ENCODE peak calls at places on chromosomes 4 and X, in nine cellular contexts. L, W, V, Q, C, S, X, G and N are unnamed samples.

GRCh38 chr4:11585506-11585905 is 156.8 kb upstream of the HS3ST1 start:
- DNase-seq in S (peak), L (no peak), Q (no peak), C (no peak), V (no peak), W (no peak), X (no peak), G (no peak), N (no peak)

GRCh38 chr4:7734651-7735260 is 204.9 kb downstream of the AFAP1 start:
- DNase-seq in X (no peak), Q (no peak), G (no peak), W (no peak), C (no peak), V (no peak), L (no peak), S (no peak), N (no peak)

GRCh38 chr4:20203508-20203907 is 48.2 kb upstream of the SLIT2 start:
- DNase-seq in X (no peak), S (no peak), C (no peak), G (peak), V (no peak), W (peak), Q (peak), L (no peak), N (no peak)

GRCh38 chr4:102778720-102779119 is 18.0 kb upstream of the MANBA start:
- DNase-seq in S (no peak), Q (no peak), V (no peak), W (no peak), X (no peak), L (no peak), C (no peak), G (no peak), N (no peak)

GRCh38 chrX:48938721-48939416 is 18.5 kb downstream of the OTUD5 start:
- DNase-seq in C (peak), S (no peak), L (no peak), Q (no peak), W (no peak), X (peak), V (no peak), G (no peak), N (no peak)

GRCh38 chrX:78199851-78200250 is 60.4 kb upstream of the TAF9B start:
- DNase-seq in X (no peak), Q (peak), S (peak), V (no peak), C (no peak), L (no peak), G (no peak), W (peak), N (no peak)

GRCh38 chrX:71098302-71098701 is 2.7 kb downstream of the FOXO4 start:
- DNase-seq in L (peak), Q (peak), S (peak), G (no peak), C (peak), V (no peak), X (peak), W (peak), N (no peak)

GRCh38 chr4:170248576-170248975 is 158.8 kb upstream of the AADAT start:
- DNase-seq in W (no peak), X (no peak), V (no peak), Q (no peak), G (no peak), C (no peak), S (no peak), L (no peak), N (no peak)

GRCh38 chrX:1841746-1842145 is 226.9 kb downstream of the ASMT start:
- DNase-seq in S (no peak), W (no peak), G (no peak), V (no peak), X (no peak), C (no peak), L (no peak), Q (no peak), N (no peak)

GRCh38 chr4:16617416-16617815 is 281.0 kb downstream of the LDB2 start:
- DNase-seq in S (no peak), W (no peak), G (no peak), L (no peak), V (no peak), C (no peak), X (no peak), Q (peak), N (no peak)

GRCh38 chr4:98677799-98678198 is 19.4 kb upstream of the TSPAN5 start:
- DNase-seq in S (no peak), Q (no peak), V (no peak), L (no peak), W (peak), G (no peak), X (no peak), C (no peak), N (no peak)

GRCh38 chr4:53076335-53076958 is 214.3 kb downstream of the RASL11B start:
- DNase-seq in W (no peak), C (no peak), G (no peak), L (no peak), Q (no peak), X (no peak), S (no peak), V (no peak), N (no peak)

GRCh38 chrX:110836982-110837381 is 41.4 kb upstream of the CHRDL1 start:
- DNase-seq in C (no peak), G (no peak), L (peak), X (no peak), W (no peak), Q (no peak), V (peak), S (no peak), N (no peak)

GRCh38 chrX:2261838-2262678 is 238.7 kb downstream of the DHRSX start:
- DNase-seq in V (no peak), G (no peak), L (no peak), X (no peak), W (no peak), S (no peak), C (no peak), Q (no peak), N (no peak)

GRCh38 chr4:136056748-136057147 is 1475.5 kb downstream of the PCDH18 start:
- DNase-seq in Q (no peak), S (no peak), W (no peak), G (no peak), X (no peak), L (no peak), C (no peak), V (no peak), N (no peak)

GRCh38 chrX:123190096-123190495 is 6.0 kb downstream of the GRIA3 start:
- DNase-seq in Q (no peak), C (no peak), G (no peak), S (no peak), W (no peak), L (no peak), X (no peak), V (no peak), N (no peak)

GRCh38 chr4:106194801-106195200 is 121.2 kb downstream of the TBCK start:
- DNase-seq in G (no peak), S (no peak), L (no peak), V (no peak), W (no peak), C (no peak), Q (no peak), X (no peak), N (no peak)

GRCh38 chr4:4647041-4647440 is 105.2 kb upstream of the STX18 start:
- DNase-seq in W (peak), C (no peak), Q (peak), S (no peak), L (no peak), V (no peak), X (no peak), G (no peak), N (no peak)

GRCh38 chr4:147096667-147097604 is 151.3 kb upstream of the TTC29 start:
- DNase-seq in L (no peak), C (no peak), Q (peak), G (no peak), V (no peak), W (peak), S (peak), X (no peak), N (no peak)

GRCh38 chr4:94410678-94411206 is 41.0 kb upstream of the PDLIM5 start:
- DNase-seq in S (peak), C (no peak), L (no peak), W (no peak), V (no peak), Q (no peak), X (no peak), G (no peak), N (no peak)

GRCh38 chr4:128220286-128221235 is 67.1 kb downstream of the PGRMC2 start:
- DNase-seq in X (no peak), S (peak), G (no peak), L (no peak), W (peak), V (no peak), C (no peak), Q (peak), N (no peak)

GRCh38 chr4:100949350-100949935 is 397.9 kb downstream of the PPP3CA start:
- DNase-seq in Q (no peak), W (peak), L (no peak), C (no peak), S (no peak), V (no peak), G (no peak), X (no peak), N (no peak)

GRCh38 chr4:39048291-39048690 is 13.7 kb upstream of the KLHL5 start:
- DNase-seq in V (no peak), Q (no peak), L (no peak), W (no peak), S (no peak), G (no peak), X (no peak), C (no peak), N (no peak)

GRCh38 chr4:183434264-183435045 is 10.0 kb upstream of the CDKN2AIP start:
- DNase-seq in C (no peak), S (no peak), G (no peak), L (no peak), V (no peak), W (no peak), X (no peak), Q (no peak), N (no peak)

GRCh38 chr4:81509822-81510221 is 38.1 kb upstream of the RASGEF1B start:
- DNase-seq in Q (no peak), S (no peak), X (no peak), C (no peak), L (no peak), G (no peak), V (no peak), W (no peak), N (no peak)

GRCh38 chr4:2059726-2060577 is 825 bp downstream of the NAT8L start:
- DNase-seq in Q (no peak), W (peak), L (peak), V (no peak), C (no peak), S (no peak), X (no peak), G (no peak), N (no peak)

GRCh38 chr4:94455081-94455480 is 3.3 kb downstream of the PDLIM5 start:
- DNase-seq in Q (peak), W (peak), X (no peak), V (no peak), S (peak), G (no peak), C (no peak), L (no peak), N (no peak)

GRCh38 chr4:140989944-140990343 is 143.3 kb downstream of the RNF150 start:
- DNase-seq in W (no peak), S (no peak), C (no peak), L (no peak), G (no peak), X (no peak), Q (no peak), V (no peak), N (no peak)

GRCh38 chrX:38927592-38927991 is 126.3 kb downstream of the MID1IP1 start:
- DNase-seq in G (no peak), Q (no peak), V (no peak), L (no peak), W (no peak), X (no peak), S (no peak), C (no peak), N (no peak)

GRCh38 chrX:10296581-10296980 is 139.8 kb downstream of the CLCN4 start:
- DNase-seq in V (no peak), S (no peak), Q (peak), G (peak), L (no peak), X (no peak), W (peak), C (no peak), N (no peak)

GRCh38 chrX:42680651-42681050 is 97.3 kb downstream of the PPP1R2C start:
- DNase-seq in G (no peak), C (no peak), X (no peak), S (no peak), L (no peak), V (peak), Q (peak), W (no peak), N (no peak)